ENCODE peak calls at places on chromosomes 7 and 10, in six cellular contexts. S, Q, C, W, Z and T are unnamed samples.

GRCh38 chr10:36676321-36677169 is 448.9 kb upstream of the ANKRD30A start:
- DNase-seq in Q (no peak), C (no peak), W (peak; percentile 35), S (no peak), Z (peak; percentile 39), T (no peak)

GRCh38 chr7:73350311-73351068 is 22.5 kb downstream of the FKBP6 start:
- DNase-seq in Q (no peak), S (no peak), C (no peak), W (no peak), Z (no peak), T (no peak)

GRCh38 chr10:11270135-11270857 is 252.6 kb downstream of the CELF2 start:
- DNase-seq in Z (peak; percentile 66), S (peak; percentile 61), Q (peak; percentile 97), W (no peak), C (peak; percentile 50), T (peak; percentile 10)

GRCh38 chr7:114875171-114875570 is 46.7 kb upstream of the MDFIC start:
- DNase-seq in Z (no peak), C (no peak), Q (no peak), S (no peak), W (no peak), T (no peak)

GRCh38 chr7:64581929-64582894 is 19.3 kb upstream of the ZNF680 start:
- DNase-seq in W (no peak), Z (peak; percentile 63), S (no peak), C (no peak), Q (no peak), T (no peak)

GRCh38 chr7:78490526-78490925 is 692.0 kb downstream of the PHTF2 start:
- DNase-seq in S (no peak), W (no peak), C (no peak), Q (no peak), Z (no peak), T (no peak)

GRCh38 chr10:112389147-112389822 is 15.4 kb downstream of the ACSL5 start:
- DNase-seq in Q (peak; percentile 73), S (peak; percentile 85), W (peak; percentile 18), Z (peak; percentile 56), C (peak; percentile 99), T (peak; percentile 68)

GRCh38 chr10:84138478-84139125 is 707 bp upstream of the GHITM start:
- DNase-seq in S (no peak), Q (no peak), C (no peak), Z (no peak), W (no peak), T (no peak)

GRCh38 chr7:55185941-55186609 is 167.3 kb downstream of the EGFR start:
- DNase-seq in W (peak; percentile 84), S (peak; percentile 78), Z (peak; percentile 93), Q (no peak), C (peak; percentile 53), T (peak; percentile 85)

GRCh38 chr7:123662293-123662692 is 6.6 kb downstream of the LMOD2 start:
- DNase-seq in W (no peak), C (no peak), S (no peak), Z (no peak), Q (no peak), T (no peak)

GRCh38 chr7:116779222-116779621 is 83.2 kb upstream of the CAPZA2 start:
- DNase-seq in C (no peak), Q (no peak), W (no peak), S (no peak), Z (no peak), T (no peak)

GRCh38 chr10:101067356-101068083 is 5.7 kb downstream of the KAZALD1 start:
- DNase-seq in Z (peak; percentile 78), W (no peak), Q (peak; percentile 96), S (peak; percentile 81), C (peak; percentile 91), T (no peak)

GRCh38 chr10:77417359-77417758 is 220.2 kb downstream of the KCNMA1 start:
- DNase-seq in C (no peak), Q (no peak), S (no peak), Z (no peak), W (no peak), T (no peak)

GRCh38 chr7:137684316-137684715 is 162.5 kb downstream of the DGKI start:
- DNase-seq in W (no peak), S (no peak), Z (no peak), C (no peak), Q (no peak), T (no peak)

GRCh38 chr7:144908324-144908723 is 72.5 kb upstream of the TPK1 start:
- DNase-seq in Z (no peak), Q (no peak), S (no peak), W (no peak), C (no peak), T (no peak)

GRCh38 chr10:5293691-5294550 is 70.8 kb upstream of the UCN3 start:
- DNase-seq in Z (peak; percentile 29), W (no peak), C (peak; percentile 54), Q (peak; percentile 99), S (peak; percentile 68), T (no peak)

GRCh38 chr10:104076743-104077160 is 8.9 kb downstream of the COL17A1 start:
- DNase-seq in S (no peak), Q (peak; percentile 68), C (no peak), W (no peak), Z (peak; percentile 76), T (peak; percentile 29)

GRCh38 chr7:111958889-111959288 is 247.3 kb downstream of the DOCK4 start:
- DNase-seq in Q (no peak), Z (no peak), W (no peak), C (no peak), S (no peak), T (no peak)

GRCh38 chr10:71713135-71714040 is 6.2 kb downstream of the C10orf105 start:
- DNase-seq in Q (peak; percentile 63), W (peak; percentile 73), Z (peak; percentile 34), S (no peak), C (no peak), T (no peak)

GRCh38 chr7:1081336-1081735 is 6.6 kb upstream of the GPER1 start:
- DNase-seq in Z (no peak), S (no peak), W (no peak), C (no peak), Q (no peak), T (no peak)

GRCh38 chr7:153190452-153190851 is 430.9 kb downstream of the ACTR3B start:
- DNase-seq in Q (peak; percentile 82), S (no peak), W (no peak), C (peak; percentile 23), Z (no peak), T (no peak)

GRCh38 chr7:10022957-10023356 is 950.7 kb upstream of the PHF14 start:
- DNase-seq in Q (peak; percentile 74), Z (peak; percentile 0), W (no peak), S (no peak), C (peak; percentile 12), T (peak; percentile 5)

GRCh38 chr10:1526427-1527055 is 210.8 kb downstream of the ADARB2 start:
- DNase-seq in S (no peak), W (no peak), Z (no peak), C (no peak), Q (no peak), T (no peak)

GRCh38 chr7:128031901-128032604 is 816 bp upstream of the LRRC4 start:
- DNase-seq in S (no peak), C (no peak), W (peak; percentile 36), Z (peak; percentile 88), Q (peak; percentile 84), T (peak; percentile 63)
- H3K4me3 ChIP-seq in S (no peak overlapping the region), C (no peak overlapping the region), W (peak overlapping the region; percentile 47), Z (peak overlapping the region; percentile 45), Q (peak overlapping the region; percentile 70), T (peak overlapping the region; percentile 28)

DNA sequence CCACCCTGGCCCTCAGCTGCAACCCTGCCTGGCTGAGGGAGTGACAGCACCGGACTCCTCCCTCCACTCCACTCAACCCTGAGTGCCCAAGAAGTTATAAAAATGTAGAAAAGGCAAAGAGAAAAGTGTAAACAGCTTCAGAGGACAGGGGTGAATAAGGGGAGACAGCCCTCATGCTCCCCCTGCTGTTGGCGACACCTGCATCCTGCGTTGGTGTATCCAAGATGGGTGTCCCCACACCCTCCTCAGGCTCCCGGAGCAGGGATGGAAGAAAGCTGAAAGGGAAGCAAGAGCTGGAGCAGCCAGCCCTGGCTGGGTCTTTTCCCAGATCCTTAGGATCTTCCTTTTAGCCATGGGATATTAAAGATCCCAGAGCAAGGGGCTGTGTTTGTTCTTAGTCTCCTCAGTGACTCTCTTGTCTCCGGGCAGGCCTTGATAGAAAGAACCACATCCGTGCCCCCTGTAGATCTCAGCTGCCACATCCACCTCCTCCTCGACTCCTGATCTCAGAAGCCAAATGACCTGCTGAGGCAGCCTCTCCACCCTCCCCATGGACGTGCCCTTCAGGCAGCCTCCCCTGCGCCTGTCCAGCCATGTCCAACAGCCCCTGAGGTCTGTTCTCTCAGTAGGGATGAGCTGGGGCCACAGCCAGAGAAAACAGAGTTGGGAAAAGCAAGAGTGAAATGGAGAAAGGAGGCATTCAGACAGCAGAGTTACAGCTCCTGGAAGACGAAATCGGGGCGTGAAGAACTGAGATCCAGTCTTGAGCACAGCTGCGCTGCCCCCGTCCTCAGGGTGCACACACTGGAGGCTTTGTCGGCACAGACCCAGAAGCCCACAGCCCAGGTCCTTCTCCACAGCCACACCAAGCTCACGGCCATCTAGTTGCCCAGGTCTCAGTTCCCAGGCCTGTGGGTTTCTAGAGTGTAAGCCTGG is 6.8 kb downstream of the FAM131B start:
- DNase-seq in Q (peak; percentile 59), S (no peak), C (no peak), W (no peak), Z (no peak), T (no peak)
- TF ChIP-seq CTCF in Q (peak; percentile 36), S (no peak), C (peak; percentile 14), W (no peak), Z (peak; percentile 16), T (no peak)

GRCh38 chr10:113992601-113993011 is 51.1 kb upstream of the ADRB1 start:
- DNase-seq in S (no peak), W (no peak), C (no peak), Z (no peak), Q (no peak), T (no peak)
- H3K27me3 ChIP-seq in S (no peaks in the 10 kb centered on the region), W (peaks cover 11% of the 10 kb centered on the region), C (no peaks in the 10 kb centered on the region), Z (no peaks in the 10 kb centered on the region), Q (no peaks in the 10 kb centered on the region), T (no peaks in the 10 kb centered on the region)

GRCh38 chr7:159031750-159032149 is 112.9 kb downstream of the VIPR2 start:
- DNase-seq in C (no peak), Z (no peak), Q (no peak), S (no peak), W (no peak), T (no peak)

GRCh38 chr7:159032753-159033472 is 111.8 kb downstream of the VIPR2 start:
- DNase-seq in S (no peak), C (no peak), Q (no peak), W (no peak), Z (no peak), T (no peak)

GRCh38 chr7:159032310-159032709 is 112.4 kb downstream of the VIPR2 start:
- DNase-seq in W (no peak), Q (peak; percentile 43), C (no peak), S (no peak), Z (no peak), T (no peak)

GRCh38 chr7:159030490-159031134 is 114.1 kb downstream of the VIPR2 start:
- DNase-seq in C (peak; percentile 27), S (peak; percentile 46), Q (peak; percentile 93), Z (peak; percentile 10), W (no peak), T (no peak)

DNA sequence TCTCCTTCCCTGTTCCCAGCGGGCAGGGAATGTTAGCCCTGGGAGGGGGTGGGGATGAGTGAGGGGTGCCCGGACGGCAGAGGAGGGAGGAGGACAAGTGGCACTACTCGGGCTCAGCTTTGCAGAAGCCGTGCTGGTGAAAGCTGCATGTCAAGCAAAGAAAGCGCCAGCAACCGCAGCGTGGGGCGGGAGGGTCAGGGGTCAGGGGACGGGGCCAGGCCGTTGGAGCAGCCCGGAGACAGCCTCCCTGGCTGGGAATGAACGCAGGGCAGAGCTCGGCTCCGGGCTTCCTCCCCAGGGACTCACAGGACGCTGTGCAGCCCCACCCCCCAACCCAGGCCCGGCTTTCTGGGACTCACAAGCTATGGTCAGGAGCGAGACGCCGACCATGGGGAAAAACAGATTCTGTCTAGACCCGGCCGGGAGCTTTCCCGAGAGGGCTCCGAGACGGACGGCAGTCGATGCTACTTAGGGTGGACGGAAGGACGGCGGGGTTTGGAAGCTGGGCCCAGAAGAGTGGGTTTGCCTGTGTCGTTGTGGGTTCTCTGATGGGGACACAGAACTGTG is 113.4 kb downstream of the VIPR2 start:
- DNase-seq in S (no peak), W (no peak), Q (peak; percentile 79), C (no peak), Z (no peak), T (no peak)
- H3K4me3 ChIP-seq in S (peak overlapping the region; percentile 72), W (no peak overlapping the region), Q (peak overlapping the region; percentile 53), C (peak overlapping the region; percentile 76), Z (peak overlapping the region; percentile 47), T (peak overlapping the region; percentile 49)